ENCODE peak calls at places on chromosomes 13 and 19, in seven cellular contexts. B is heart left ventricle, F is WERI-Rb-1, Q is BE2C, O is PC-3, I is AG09319, U is GM06990. Y is an unnamed sample.

GRCh38 chr13:49225358-49226042 is 5.4 kb downstream of the MLNR start:
- DNase-seq in O (peak; percentile 2), B (no peak), I (no peak), F (no peak), Q (no peak), U (no peak), Y (no peak)

GRCh38 chr13:102846261-102847015 is 606 bp downstream of the ERCC5 start:
- DNase-seq in O (peak; percentile 34), Q (peak; percentile 38), U (peak; percentile 63), I (no peak), F (peak; percentile 54), B (peak; percentile 22), Y (no peak)

GRCh38 chr13:44439615-44440014 is 66.0 kb downstream of the SERP2 start:
- DNase-seq in B (no peak), U (no peak), O (no peak), F (no peak), Q (no peak), I (no peak), Y (no peak)

GRCh38 chr13:38415233-38415632 is 65.6 kb downstream of the UFM1 start:
- DNase-seq in I (no peak), B (peak; percentile 6), O (no peak), Q (no peak), F (peak; percentile 8), U (peak; percentile 35), Y (no peak)

GRCh38 chr19:39996218-39996810 is 546 bp upstream of the ZNF546 start:
- DNase-seq in F (peak; percentile 14), B (peak; percentile 15), Q (peak; percentile 36), O (peak; percentile 49), I (peak; percentile 5), U (no peak), Y (no peak)

GRCh38 chr13:26964278-26965057 is 203.9 kb upstream of the GPR12 start:
- DNase-seq in Q (peak; percentile 70), U (no peak), O (no peak), B (peak; percentile 29), F (no peak), I (no peak), Y (no peak)

GRCh38 chr19:23312515-23312914 is 62.3 kb upstream of the ZNF724 start:
- DNase-seq in F (no peak), I (no peak), Q (no peak), B (no peak), U (no peak), O (peak; percentile 87), Y (no peak)

GRCh38 chr19:51799998-51800848 is 5.3 kb downstream of the FPR3 start:
- DNase-seq in O (no peak), I (no peak), U (no peak), B (peak; percentile 90), Q (no peak), F (no peak), Y (no peak)

GRCh38 chr13:41716236-41716635 is 244.7 kb downstream of the VWA8 start:
- DNase-seq in U (no peak), F (no peak), Q (no peak), I (no peak), B (no peak), O (no peak), Y (no peak)

GRCh38 chr19:35487821-35488220 is 2.4 kb downstream of the KRTDAP start:
- DNase-seq in F (no peak), I (no peak), B (no peak), Q (no peak), O (no peak), U (no peak), Y (no peak)

GRCh38 chr19:6126335-6126974 is 9.0 kb upstream of the ACSBG2 start:
- DNase-seq in U (peak; percentile 48), B (no peak), I (no peak), Q (peak; percentile 43), F (peak; percentile 41), O (peak; percentile 94), Y (no peak)

GRCh38 chr19:7898967-7899366 is 4.7 kb upstream of the MAP2K7 start:
- DNase-seq in O (no peak), B (no peak), F (no peak), Q (no peak), I (no peak), U (no peak), Y (no peak)

GRCh38 chr13:106038752-106039151 is 496.7 kb downstream of the EFNB2 start:
- DNase-seq in O (peak; percentile 63), F (no peak), B (no peak), I (no peak), Q (no peak), U (no peak), Y (no peak)

GRCh38 chr19:49786432-49786831 is 19.6 kb downstream of the AP2A1 start:
- DNase-seq in I (peak; percentile 20), Q (no peak), O (peak; percentile 70), F (no peak), U (no peak), B (no peak), Y (no peak)

GRCh38 chr13:88622362-88622973 is 951.3 kb downstream of the SLITRK5 start:
- DNase-seq in F (no peak), Q (no peak), O (no peak), I (no peak), B (no peak), U (no peak), Y (no peak)

GRCh38 chr19:42023121-42023942 is 29.3 kb upstream of the ATP1A3 start:
- DNase-seq in U (peak; percentile 30), F (peak; percentile 69), Q (peak; percentile 69), O (peak; percentile 23), B (no peak), I (no peak), Y (no peak)

GRCh38 chr19:16496613-16496983 is 404 bp downstream of the C19orf44 start:
- DNase-seq in U (no peak), B (peak; percentile 26), Q (no peak), I (no peak), O (peak; percentile 53), F (no peak), Y (no peak)

GRCh38 chr19:35521124-35521743 is 6.9 kb downstream of the SBSN start:
- DNase-seq in F (no peak), B (no peak), O (no peak), U (no peak), I (no peak), Q (no peak), Y (no peak)

GRCh38 chr13:32846020-32846451 is 170.2 kb upstream of the KL start:
- DNase-seq in Q (no peak), O (peak; percentile 12), F (no peak), B (no peak), U (no peak), I (no peak), Y (peak; percentile 70)

GRCh38 chr13:75153386-75153785 is 328.6 kb downstream of the TBC1D4 start:
- DNase-seq in F (no peak), I (no peak), O (no peak), U (no peak), B (no peak), Q (no peak), Y (no peak)

GRCh38 chr19:39104104-39104708 is 20.0 kb downstream of the ACP7 start:
- DNase-seq in O (no peak), Q (no peak), F (no peak), B (no peak), I (no peak), U (no peak), Y (no peak)

GRCh38 chr13:110266983-110267382 is 40.0 kb downstream of the COL4A1 start:
- DNase-seq in I (no peak), U (no peak), B (no peak), Q (no peak), F (no peak), O (no peak), Y (peak; percentile 65)

DNA sequence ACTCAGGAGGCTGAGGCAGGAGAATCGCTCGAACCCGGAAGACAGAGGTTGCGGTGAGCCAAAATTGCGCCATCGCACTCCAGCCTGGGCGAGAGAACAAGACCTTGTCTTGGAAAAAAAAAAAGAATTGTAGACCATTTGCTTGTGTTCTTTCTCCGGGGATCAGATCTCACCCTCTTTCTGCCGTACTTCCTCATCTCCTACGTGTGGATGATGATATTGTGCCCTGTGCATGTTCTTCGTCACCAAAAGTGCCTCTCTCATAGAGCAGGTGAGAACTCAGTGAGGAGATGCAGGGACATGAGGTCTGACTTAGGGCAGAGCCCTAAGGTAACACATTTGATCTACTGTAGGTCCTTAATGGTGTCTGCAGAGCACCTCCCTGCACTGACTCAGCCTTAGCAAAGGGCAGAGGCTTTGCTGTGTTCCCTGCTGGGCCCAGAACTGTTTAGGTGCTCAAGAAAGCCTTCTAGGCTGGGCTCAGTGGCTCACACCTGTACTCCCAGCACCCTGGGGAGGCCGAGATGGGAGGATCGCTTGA is 1.3 kb downstream of the APOC2 start:
- DNase-seq in Q (no peak), F (no peak), B (no peak), I (no peak), O (no peak), U (no peak), Y (no peak)
- TF ChIP-seq CTCF in Q (no peak), F (no peak), B (no peak), I (no peak), O (no peak), U (no peak), Y (no peak)

DNA sequence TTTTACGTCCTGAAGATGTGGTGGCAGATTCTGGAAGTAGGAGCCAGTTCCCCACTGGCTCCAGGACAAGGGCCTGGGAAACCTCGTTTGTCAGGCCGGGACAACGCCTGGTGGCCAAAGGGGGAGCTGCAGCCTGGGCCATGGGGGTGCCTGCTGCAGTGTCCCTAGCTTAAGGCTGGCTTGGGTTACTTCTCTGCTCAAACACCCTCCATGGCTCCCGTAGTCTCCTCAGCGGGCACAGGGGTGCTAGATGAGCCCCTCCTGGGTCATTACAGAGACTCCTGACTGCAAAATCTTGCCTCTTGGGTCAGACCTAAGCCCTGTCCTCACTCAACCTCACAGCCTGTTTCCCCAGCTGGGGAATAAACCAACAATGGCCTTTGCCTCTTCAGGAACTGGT is 14.7 kb downstream of the CILP2 start:
- DNase-seq in O (peak; percentile 45), B (no peak), F (peak; percentile 58), U (no peak), Q (peak; percentile 48), I (no peak), Y (no peak)
- TF ChIP-seq CTCF in O (peak; percentile 59), B (peak; percentile 45), F (peak; percentile 79), U (peak; percentile 63), Q (peak; percentile 46), I (peak; percentile 56), Y (peak; percentile 54)

GRCh38 chr19:11264452-11265176 is 2.3 kb upstream of the DOCK6 start:
- DNase-seq in U (no peak), F (no peak), B (peak; percentile 80), O (no peak), Q (no peak), I (no peak), Y (no peak)

GRCh38 chr19:11267316-11268085 is 5.2 kb upstream of the DOCK6 start:
- DNase-seq in O (no peak), U (no peak), Q (no peak), I (no peak), B (no peak), F (no peak), Y (no peak)

GRCh38 chr19:11263726-11264125 is 1.4 kb upstream of the DOCK6 start:
- DNase-seq in B (no peak), I (no peak), Q (no peak), U (no peak), F (no peak), O (no peak), Y (no peak)

GRCh38 chr19:11265785-11266236 is 3.5 kb upstream of the DOCK6 start:
- DNase-seq in B (no peak), O (peak; percentile 98), F (no peak), I (no peak), Q (no peak), U (no peak), Y (no peak)

GRCh38 chr19:11265177-11265784 is 3.0 kb upstream of the DOCK6 start:
- DNase-seq in F (no peak), Q (no peak), O (no peak), B (no peak), I (no peak), U (no peak), Y (no peak)
- TF ChIP-seq CTCF in F (no peak), Q (no peak), O (no peak), B (no peak), I (no peak), U (no peak), Y (no peak)

GRCh38 chr19:58350001-58350801 is 3.1 kb downstream of the A1BG start:
- DNase-seq in B (no peak), Q (no peak), I (no peak), U (no peak), F (no peak), O (no peak), Y (no peak)
- TF ChIP-seq CTCF in B (no peak), Q (no peak), I (no peak), U (no peak), F (no peak), O (no peak), Y (no peak)